ENCODE peak calls at places on chromosomes 1 and 21, in eight cellular contexts. U is hippocampal formation; S is stimulated activated CD8-positive, alpha-beta memory T cell treated with anti-CD3 and anti-CD28 coated beads, Interleukin-15, amount 100 ng/mL, for 24 hours; T is CD8-positive, alpha-beta memory T cell; J is endothelial cell; G is mucosa of gallbladder; H is memory B cell; D is stimulated activated CD4-positive, alpha-beta T cell treated with anti-CD3 and anti-CD28 coated beads, Interleukin-1b, Interleukin-23, amount 100 ng/mL, for 1 hour. E is an unnamed sample.

GRCh38 chr1:210416681-210417080 is 88.0 kb downstream of the HHAT start:
- DNase-seq in U (no peak), S (no peak), T (no peak), J (no peak), G (no peak), H (no peak), D (no peak), E (no peak)

GRCh38 chr1:14599173-14599754 is 779 bp downstream of the KAZN start:
- DNase-seq in U (no peak), S (no peak), T (no peak), J (peak), G (no peak), H (no peak), D (no peak), E (no peak)

GRCh38 chr1:204075116-204075636 is 2.3 kb downstream of the SOX13 start:
- DNase-seq in U (no peak), S (no peak), T (no peak), J (peak), G (no peak), H (no peak), D (no peak), E (peak)

GRCh38 chr1:205704891-205705290 is 24.6 kb upstream of the SLC45A3 start:
- DNase-seq in U (no peak), S (no peak), T (no peak), J (no peak), G (no peak), H (no peak), D (no peak), E (no peak)

GRCh38 chr1:116738673-116739370 is 15.4 kb upstream of the CD2 start:
- DNase-seq in U (no peak), S (no peak), T (peak), J (no peak), G (no peak), H (peak), D (no peak), E (no peak)

GRCh38 chr1:40508375-40509341 is at the start of gene EXO5:
- DNase-seq in U (peak), S (peak), T (peak), J (peak), G (peak), H (peak), D (peak), E (peak)

GRCh38 chr1:201298381-201299367 is 15.4 kb downstream of the PKP1 start:
- DNase-seq in U (no peak), S (no peak), T (no peak), J (no peak), G (peak), H (no peak), D (no peak), E (no peak)

GRCh38 chr1:202355944-202356553 is 7.5 kb downstream of the PPP1R12B start:
- DNase-seq in U (no peak), S (no peak), T (no peak), J (no peak), G (no peak), H (no peak), D (no peak), E (no peak)

GRCh38 chr1:114153621-114154145 is at the start of gene SYT6:
- DNase-seq in U (no peak), S (no peak), T (no peak), J (peak), G (no peak), H (no peak), D (no peak), E (no peak)

GRCh38 chr1:20626098-20626427 is 7.2 kb upstream of the PINK1 start:
- DNase-seq in U (no peak), S (no peak), T (no peak), J (no peak), G (no peak), H (no peak), D (no peak), E (no peak)

GRCh38 chr1:192140382-192140781 is 17.9 kb upstream of the RGS18 start:
- DNase-seq in U (no peak), S (no peak), T (no peak), J (no peak), G (no peak), H (no peak), D (no peak), E (no peak)

GRCh38 chr21:28832013-28832714 is 160.5 kb downstream of the LTN1 start:
- DNase-seq in U (no peak), S (no peak), T (peak), J (no peak), G (no peak), H (no peak), D (no peak), E (no peak)

GRCh38 chr1:232421143-232421796 is 208.7 kb downstream of the SIPA1L2 start:
- DNase-seq in U (no peak), S (no peak), T (no peak), J (no peak), G (no peak), H (no peak), D (no peak), E (peak)

GRCh38 chr1:23403038-23403336 is 21.6 kb downstream of the TCEA3 start:
- DNase-seq in U (no peak), S (no peak), T (no peak), J (no peak), G (peak), H (no peak), D (no peak), E (no peak)

GRCh38 chr1:185478878-185479277 is 161.8 kb upstream of the IVNS1ABP start:
- DNase-seq in U (no peak), S (no peak), T (no peak), J (no peak), G (peak), H (no peak), D (no peak), E (no peak)

GRCh38 chr1:212760126-212760823 is 31.3 kb downstream of the NSL1 start:
- DNase-seq in U (no peak), S (no peak), T (peak), J (peak), G (no peak), H (no peak), D (peak), E (peak)